ENCODE peak calls at places on chromosomes 5 and 9, in seven cellular contexts. I is HCT116, C is GM23338, K is GM23248, H is astrocyte, W is hepatocyte, F is neuronal stem cell. Z is an unnamed sample.

GRCh38 chr9:123225374-123225813 is 43.0 kb downstream of the STRBP start:
- DNase-seq in I (peak; percentile 6), C (peak; percentile 90), K (peak; percentile 78), H (peak; percentile 63), W (peak; percentile 49), F (peak; percentile 4), Z (peak; percentile 79)

GRCh38 chr5:56026863-56027300 is 32.1 kb upstream of the IL6ST start:
- DNase-seq in I (no peak), C (no peak), K (peak; percentile 78), H (peak; percentile 91), W (peak; percentile 34), F (no peak), Z (no peak)

GRCh38 chr9:28583832-28584231 is 1010.6 kb upstream of the C9orf72 start:
- DNase-seq in I (no peak), C (no peak), K (no peak), H (no peak), W (no peak), F (no peak), Z (no peak)

GRCh38 chr5:100902406-100903035 is 561 bp downstream of the ST8SIA4 start:
- DNase-seq in I (no peak), C (peak; percentile 61), K (peak; percentile 15), H (no peak), W (peak; percentile 3), F (peak; percentile 15), Z (peak; percentile 62)

GRCh38 chr9:133340256-133340655 is 4.3 kb upstream of the SURF6 start:
- DNase-seq in I (no peak), C (no peak), K (no peak), H (no peak), W (no peak), F (no peak), Z (no peak)

GRCh38 chr9:83138422-83139135 is 75.6 kb upstream of the RASEF start:
- DNase-seq in I (no peak), C (no peak), K (no peak), H (no peak), W (no peak), F (no peak), Z (no peak)

GRCh38 chr5:76819851-76820280 is 1.0 kb downstream of the F2RL1 start:
- DNase-seq in I (no peak), C (peak; percentile 43), K (no peak), H (no peak), W (no peak), F (no peak), Z (peak; percentile 46)

GRCh38 chr5:73826761-73827450 is 200.9 kb downstream of the ARHGEF28 start:
- DNase-seq in I (no peak), C (peak; percentile 20), K (peak; percentile 89), H (peak; percentile 61), W (peak; percentile 15), F (no peak), Z (peak; percentile 41)

GRCh38 chr9:6214903-6215302 is 704 bp upstream of the IL33 start:
- DNase-seq in I (no peak), C (no peak), K (peak; percentile 82), H (peak; percentile 72), W (no peak), F (no peak), Z (no peak)

GRCh38 chr5:122341087-122341486 is 29.1 kb downstream of the SNCAIP start:
- DNase-seq in I (no peak), C (no peak), K (peak; percentile 25), H (no peak), W (no peak), F (no peak), Z (no peak)

GRCh38 chr9:92589918-92590317 is 54.1 kb upstream of the ECM2 start:
- DNase-seq in I (no peak), C (peak; percentile 31), K (no peak), H (no peak), W (no peak), F (no peak), Z (no peak)

GRCh38 chr9:99296375-99296951 is 74.4 kb downstream of the SEC61B start:
- DNase-seq in I (no peak), C (peak; percentile 27), K (peak; percentile 21), H (no peak), W (no peak), F (no peak), Z (no peak)

GRCh38 chr5:23823521-23823920 is 316.1 kb downstream of the PRDM9 start:
- DNase-seq in I (no peak), C (no peak), K (no peak), H (no peak), W (no peak), F (no peak), Z (no peak)

GRCh38 chr5:122498163-122498562 is 186.1 kb downstream of the SNCAIP start:
- DNase-seq in I (no peak), C (peak; percentile 87), K (peak; percentile 32), H (no peak), W (peak; percentile 56), F (peak; percentile 27), Z (peak; percentile 87)

GRCh38 chr5:157463081-157463480 is 3.1 kb downstream of the NIPAL4 start:
- DNase-seq in I (no peak), C (no peak), K (peak; percentile 54), H (peak; percentile 38), W (no peak), F (no peak), Z (no peak)

GRCh38 chr5:149162401-149163084 is 21.2 kb downstream of the ABLIM3 start:
- DNase-seq in I (peak; percentile 74), C (no peak), K (peak; percentile 67), H (peak; percentile 84), W (no peak), F (no peak), Z (no peak)

GRCh38 chr9:93963969-93964368 is 8.8 kb upstream of the BARX1 start:
- DNase-seq in I (no peak), C (no peak), K (no peak), H (no peak), W (no peak), F (no peak), Z (no peak)

GRCh38 chr9:99059074-99059894 is 45.6 kb upstream of the TGFBR1 start:
- DNase-seq in I (no peak), C (no peak), K (peak; percentile 42), H (no peak), W (no peak), F (no peak), Z (no peak)

GRCh38 chr5:122367445-122367844 is 55.4 kb downstream of the SNCAIP start:
- DNase-seq in I (no peak), C (no peak), K (no peak), H (no peak), W (no peak), F (no peak), Z (no peak)

GRCh38 chr9:34139477-34140146 is 13.1 kb upstream of the DCAF12 start:
- DNase-seq in I (peak; percentile 41), C (peak; percentile 33), K (peak; percentile 96), H (peak; percentile 88), W (peak; percentile 74), F (no peak), Z (peak; percentile 26)
- H3K4me2 ChIP-seq in I (no peak overlapping the region), C (no peak overlapping the region), K (no peak overlapping the region), H (no peak overlapping the region), W (no peak overlapping the region), F (no peak overlapping the region), Z (no peak overlapping the region)

GRCh38 chr9:27112235-27112634 is 3.2 kb downstream of the TEK start:
- DNase-seq in I (no peak), C (no peak), K (no peak), H (no peak), W (no peak), F (no peak), Z (peak; percentile 64)

GRCh38 chr9:27109621-27110020 is 596 bp downstream of the TEK start:
- DNase-seq in I (no peak), C (no peak), K (peak; percentile 20), H (no peak), W (no peak), F (no peak), Z (no peak)

GRCh38 chr9:27108981-27109541 is at the start of gene TEK:
- DNase-seq in I (no peak), C (peak; percentile 71), K (peak; percentile 61), H (peak; percentile 49), W (no peak), F (peak; percentile 33), Z (peak; percentile 84)

GRCh38 chr9:27107241-27107640 is 1.8 kb upstream of the TEK start:
- DNase-seq in I (no peak), C (no peak), K (no peak), H (no peak), W (no peak), F (no peak), Z (no peak)

GRCh38 chr9:27110181-27110580 is 1.2 kb downstream of the TEK start:
- DNase-seq in I (no peak), C (no peak), K (no peak), H (no peak), W (no peak), F (no peak), Z (no peak)
- H3K4me2 ChIP-seq in I (no peak overlapping the region), C (peak overlapping the region; percentile 72), K (peak overlapping the region; percentile 93), H (peak overlapping the region; percentile 84), W (no peak overlapping the region), F (no peak overlapping the region), Z (no peak overlapping the region)

GRCh38 chr5:151225071-151225470 is 1.2 kb upstream of the CCDC69 start:
- DNase-seq in I (no peak), C (no peak), K (no peak), H (no peak), W (no peak), F (no peak), Z (no peak)
- H3K4me2 ChIP-seq in I (no peak overlapping the region), C (no peak overlapping the region), K (no peak overlapping the region), H (no peak overlapping the region), W (no peak overlapping the region), F (no peak overlapping the region), Z (no peak overlapping the region)

GRCh38 chr9:78997296-78997695 is 574.5 kb upstream of the TLE4 start:
- DNase-seq in I (no peak), C (no peak), K (no peak), H (no peak), W (no peak), F (no peak), Z (no peak)

GRCh38 chr9:78994476-78994875 is 577.3 kb upstream of the TLE4 start:
- DNase-seq in I (no peak), C (no peak), K (no peak), H (no peak), W (no peak), F (no peak), Z (no peak)

GRCh38 chr9:79003514-79003913 is 568.3 kb upstream of the TLE4 start:
- DNase-seq in I (no peak), C (no peak), K (no peak), H (no peak), W (no peak), F (no peak), Z (no peak)

GRCh38 chr9:79001012-79001411 is 570.8 kb upstream of the TLE4 start:
- DNase-seq in I (no peak), C (no peak), K (no peak), H (no peak), W (no peak), F (no peak), Z (no peak)

DNA sequence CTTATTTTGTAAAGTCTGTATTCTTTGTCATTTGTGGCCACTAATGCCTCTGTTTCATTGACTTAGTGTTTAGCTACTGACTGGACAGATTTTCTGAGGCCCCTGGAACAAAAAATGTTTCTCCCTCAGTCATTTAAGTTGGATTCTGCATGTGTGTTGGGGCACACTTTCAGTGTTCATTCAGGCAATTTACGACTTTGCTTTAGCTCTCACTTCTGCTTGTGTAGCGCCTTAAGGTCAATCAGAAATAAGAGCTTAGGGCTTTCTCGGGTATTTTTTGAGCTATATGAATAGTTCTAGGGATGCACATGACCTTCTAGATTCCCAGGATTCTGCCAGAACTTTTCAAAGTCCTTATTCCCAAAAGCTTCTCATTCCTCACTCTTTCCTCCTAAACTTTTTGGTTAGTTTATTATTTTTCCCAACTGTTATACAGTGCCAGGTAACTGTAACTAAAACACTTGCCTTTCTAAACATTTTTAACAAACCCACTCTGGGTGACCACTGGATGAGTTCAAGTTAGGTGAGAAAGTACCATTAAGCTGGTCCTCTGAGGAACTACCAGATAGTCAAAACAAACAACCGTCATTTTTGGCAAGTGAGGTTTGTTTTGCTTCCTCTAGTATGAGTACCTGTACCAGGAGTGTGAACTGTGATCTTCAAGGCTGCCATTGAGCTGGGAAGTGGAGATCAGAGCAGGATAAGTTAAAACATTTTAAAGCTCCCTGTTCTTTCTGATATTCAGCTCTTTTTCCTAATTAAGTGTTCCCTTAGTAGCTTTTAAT is 571.4 kb upstream of the TLE4 start:
- DNase-seq in I (no peak), C (no peak), K (no peak), H (no peak), W (no peak), F (no peak), Z (no peak)
- H3K4me2 ChIP-seq in I (no peak overlapping the region), C (no peak overlapping the region), K (no peak overlapping the region), H (no peak overlapping the region), W (no peak overlapping the region), F (no peak overlapping the region), Z (no peak overlapping the region)

Z was measured in mesendoderm.